ENCODE peak calls at places on chromosomes 5 and 9, in nine cellular contexts. L is suprapubic skin, S is H1, P is HepG2, M is stomach, G is breast epithelium, W is prostate gland, B is endothelial cell of umbilical vein, V is transverse colon. Q is an unnamed sample.

GRCh38 chr5:139364466-139364865 is 18.6 kb downstream of the SLC23A1 start:
- DNase-seq in G (no peak), P (no peak), V (no peak), L (no peak), M (no peak), S (no peak), B (no peak), W (no peak), Q (no peak)

GRCh38 chr9:107214915-107215314 is 68.2 kb upstream of the RAD23B start:
- DNase-seq in G (no peak), P (no peak), S (no peak), M (no peak), L (no peak), B (no peak), V (no peak), W (no peak), Q (no peak)

GRCh38 chr5:56269216-56269927 is 36.2 kb upstream of the ANKRD55 start:
- DNase-seq in L (no peak), P (peak), S (no peak), G (no peak), W (no peak), M (no peak), B (peak), V (no peak), Q (no peak)

GRCh38 chr5:132490484-132491367 is at the start of gene IRF1:
- DNase-seq in B (peak), M (peak), S (peak), L (peak), P (peak), G (peak), V (peak), W (peak), Q (peak)

GRCh38 chr5:2163457-2163856 is 280.7 kb upstream of the IRX4 start:
- DNase-seq in S (no peak), G (no peak), V (no peak), M (no peak), W (no peak), L (peak), P (no peak), B (no peak), Q (no peak)

GRCh38 chr5:179805529-179806249 is 977 bp downstream of the MGAT4B start:
- DNase-seq in G (no peak), V (no peak), L (peak), B (peak), W (no peak), P (no peak), S (no peak), M (no peak), Q (no peak)

GRCh38 chr9:92877531-92878430 is at the start of gene ZNF484:
- DNase-seq in V (peak), L (peak), S (peak), M (peak), P (peak), B (peak), G (peak), W (peak), Q (peak)

GRCh38 chr5:108036484-108036883 is 345.4 kb downstream of the FBXL17 start:
- DNase-seq in S (no peak), B (peak), M (no peak), V (no peak), P (no peak), G (no peak), L (no peak), W (no peak), Q (no peak)

GRCh38 chr5:74624931-74625505 is 15.5 kb downstream of the ENC1 start:
- DNase-seq in B (no peak), P (no peak), S (no peak), W (no peak), L (no peak), M (no peak), G (no peak), V (no peak), Q (no peak)

GRCh38 chr5:156912869-156913268 is 50.2 kb downstream of the TIMD4 start:
- DNase-seq in S (no peak), P (no peak), M (no peak), G (no peak), L (no peak), B (no peak), V (no peak), W (no peak), Q (no peak)

GRCh38 chr9:96818535-96818934 is 35.8 kb downstream of the ZNF782 start:
- DNase-seq in B (peak), P (no peak), W (no peak), S (no peak), V (no peak), M (no peak), G (no peak), L (no peak), Q (no peak)

GRCh38 chr5:146860213-146860891 is 18.2 kb downstream of the PPP2R2B start:
- DNase-seq in M (no peak), B (no peak), W (no peak), L (no peak), P (peak), G (no peak), V (no peak), S (no peak), Q (no peak)

GRCh38 chr5:68171101-68171558 is 44.4 kb upstream of the PIK3R1 start:
- DNase-seq in W (peak), V (peak), P (no peak), B (no peak), M (peak), L (peak), G (peak), S (no peak), Q (peak)

GRCh38 chr5:80150731-80151130 is 105.1 kb downstream of the SERINC5 start:
- DNase-seq in B (no peak), S (no peak), W (no peak), V (no peak), P (no peak), M (no peak), L (no peak), G (no peak), Q (no peak)

GRCh38 chr5:1310118-1310517 is 15.2 kb upstream of the TERT start:
- DNase-seq in P (no peak), S (no peak), M (no peak), W (no peak), L (no peak), G (no peak), V (no peak), B (no peak), Q (no peak)

GRCh38 chr9:106689089-106689488 is 173.9 kb upstream of the ZNF462 start:
- DNase-seq in L (no peak), B (no peak), P (no peak), G (no peak), M (no peak), S (no peak), V (no peak), W (no peak), Q (no peak)

GRCh38 chr9:34496149-34496712 is 26.6 kb downstream of the ENHO start:
- DNase-seq in W (no peak), S (no peak), P (no peak), B (peak), G (no peak), V (no peak), M (no peak), L (no peak), Q (no peak)

GRCh38 chr9:34501372-34501771 is 21.4 kb downstream of the ENHO start:
- DNase-seq in W (no peak), L (no peak), S (no peak), P (no peak), V (no peak), B (no peak), G (no peak), M (no peak), Q (no peak)

GRCh38 chr9:34500623-34501267 is 22.0 kb downstream of the ENHO start:
- DNase-seq in L (peak), G (peak), P (peak), V (peak), M (peak), B (peak), W (peak), S (peak), Q (no peak)

GRCh38 chr9:34499101-34499500 is 23.7 kb downstream of the ENHO start:
- DNase-seq in B (no peak), S (no peak), G (no peak), V (no peak), L (no peak), W (no peak), M (no peak), P (no peak), Q (no peak)

DNA sequence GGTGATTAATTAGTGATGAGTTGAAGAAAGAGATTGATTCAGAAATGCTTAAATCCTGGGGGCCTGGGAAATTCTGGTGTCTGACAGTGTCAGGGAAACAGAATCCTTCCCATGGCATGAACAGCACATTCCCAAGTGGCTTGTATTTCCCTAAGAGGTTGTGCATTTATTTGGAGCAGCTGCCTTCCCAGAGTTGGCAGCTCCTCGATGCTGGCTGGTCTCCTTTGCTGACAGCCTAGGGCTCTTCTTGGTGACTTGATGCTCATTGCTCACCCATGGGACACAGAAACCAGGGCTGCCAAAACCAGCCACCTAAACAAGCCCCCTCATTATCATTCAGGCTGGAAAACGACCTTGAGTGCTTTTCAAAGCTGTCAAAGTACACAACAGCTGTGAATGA is 24.3 kb downstream of the ENHO start:
- DNase-seq in S (no peak), W (no peak), L (no peak), V (no peak), G (no peak), P (no peak), B (no peak), M (no peak), Q (no peak)
- TF ChIP-seq POLR2AphosphoS5 in S (no peak), W (no peak), L (no peak), V (no peak), G (no peak), P (no peak), B (no peak), M (no peak), Q (no peak)

DNA sequence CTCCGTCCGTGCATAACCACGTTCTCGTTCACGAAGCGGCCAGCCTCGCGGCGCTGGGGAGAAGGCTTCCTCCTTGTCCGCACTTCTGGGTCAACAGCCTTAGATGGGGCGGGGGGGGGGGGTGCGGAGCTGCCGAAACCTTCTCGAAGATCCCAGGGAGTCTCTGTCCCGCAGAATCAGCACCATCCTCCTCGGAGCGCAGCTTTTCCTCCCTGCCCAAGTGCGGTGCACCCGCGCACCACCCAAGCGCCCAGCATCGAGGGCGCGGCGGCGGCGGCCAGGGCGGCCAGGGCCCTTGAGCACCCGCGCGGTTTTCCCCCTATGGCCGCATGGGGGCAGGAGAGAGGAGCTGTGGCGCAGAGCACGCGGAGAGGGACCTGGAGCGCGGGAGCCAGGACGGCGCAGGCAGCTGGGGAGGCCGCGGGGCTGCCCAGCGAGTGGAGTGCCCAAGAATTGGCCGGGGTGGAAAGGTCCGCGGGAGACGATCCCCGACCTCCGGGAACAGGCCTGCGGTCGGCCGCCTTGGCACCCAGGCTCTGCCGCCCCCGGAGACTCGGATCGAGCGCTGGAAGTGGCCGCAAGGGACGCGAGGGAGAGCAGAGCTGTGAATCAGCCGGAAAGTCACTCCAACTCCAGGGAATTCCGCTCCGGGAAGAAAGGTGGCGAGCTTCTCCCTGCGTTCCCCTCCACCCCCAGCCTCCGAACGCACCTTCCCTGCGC is 43.1 kb downstream of the TMEM174 start:
- DNase-seq in P (peak), W (peak), L (peak), G (peak), S (peak), V (peak), B (peak), M (peak), Q (peak)
- TF ChIP-seq POLR2A in P (no peak), W (no peak), L (no peak), G (no peak), S (peak), V (no peak), B (no peak), M (no peak), Q (no peak)

GRCh38 chr9:27771803-27772545 is 198.7 kb upstream of the C9orf72 start:
- DNase-seq in P (no peak), M (no peak), G (no peak), L (no peak), V (no peak), S (no peak), W (no peak), B (no peak), Q (no peak)
- H3K4me3 ChIP-seq in P (no peak), M (no peak), G (no peak), L (no peak), V (no peak), S (no peak), W (no peak), B (no peak), Q (no peak)

GRCh38 chr5:43066231-43066798 is 26.2 kb upstream of the ANXA2R start:
- DNase-seq in L (peak), W (peak), S (peak), B (peak), G (peak), P (peak), M (peak), V (peak), Q (peak)
- TF ChIP-seq POLR2AphosphoS5 in L (no peak), W (no peak), S (peak), B (peak), G (no peak), P (no peak), M (no peak), V (peak), Q (no peak)

DNA sequence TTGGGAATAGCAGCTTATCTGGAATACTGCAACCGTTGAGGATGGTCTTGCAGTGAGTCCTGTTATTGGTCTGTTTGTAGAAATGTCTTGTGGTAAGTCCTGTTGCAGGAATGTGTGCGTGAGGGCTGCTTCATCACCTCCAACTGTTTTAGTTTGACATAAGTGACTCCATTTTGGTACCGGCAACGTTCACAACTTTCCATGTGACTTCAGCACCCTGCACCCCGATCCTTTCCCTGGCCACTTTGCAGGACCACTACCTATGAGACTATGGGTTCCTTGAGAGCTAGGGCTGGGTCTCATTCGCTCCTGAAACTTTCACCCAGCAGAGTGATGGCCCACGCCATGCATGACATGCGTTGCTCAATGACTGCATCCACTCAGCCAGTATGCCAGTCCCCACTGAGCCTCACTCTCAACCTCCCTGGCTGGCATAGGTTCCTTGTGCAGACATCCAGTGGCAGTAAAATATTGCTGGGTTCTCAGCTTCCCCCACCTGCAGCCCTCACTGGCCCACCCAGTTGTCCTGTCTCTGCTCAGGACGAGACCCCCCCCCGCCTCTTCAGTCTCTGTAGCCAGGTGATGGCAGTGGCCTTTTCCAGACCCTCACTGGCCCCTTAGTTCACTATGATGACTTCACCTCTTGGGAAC is 8.0 kb downstream of the SURF6 start:
- DNase-seq in V (no peak), M (no peak), B (no peak), W (no peak), P (no peak), S (no peak), G (no peak), L (peak), Q (no peak)
- TF ChIP-seq POLR2A in V (no peak), M (no peak), B (no peak), W (no peak), P (no peak), S (peak), G (no peak), L (no peak), Q (no peak)

GRCh38 chr9:94824913-94825619 is 98.6 kb downstream of the AOPEP start:
- DNase-seq in W (no peak), G (no peak), V (no peak), S (peak), B (no peak), P (no peak), M (no peak), L (no peak), Q (peak)
- H3K4me3 ChIP-seq in W (no peak), G (no peak), V (no peak), S (no peak), B (no peak), P (no peak), M (no peak), L (no peak), Q (no peak)

GRCh38 chr9:123640792-123641222 is 284.8 kb downstream of the CRB2 start:
- DNase-seq in P (no peak), G (no peak), M (no peak), L (no peak), B (no peak), W (no peak), S (no peak), V (no peak), Q (no peak)

GRCh38 chr9:123639743-123640142 is 283.7 kb downstream of the CRB2 start:
- DNase-seq in V (no peak), L (no peak), P (no peak), W (no peak), G (no peak), B (no peak), M (no peak), S (no peak), Q (no peak)

GRCh38 chr9:123637596-123637939 is 281.6 kb downstream of the CRB2 start:
- DNase-seq in G (no peak), V (no peak), W (no peak), L (no peak), B (no peak), S (no peak), P (no peak), M (no peak), Q (no peak)

GRCh38 chr9:123642291-123643278 is 286.6 kb downstream of the CRB2 start:
- DNase-seq in L (no peak), B (no peak), M (peak), S (no peak), P (peak), V (peak), W (peak), G (no peak), Q (no peak)

DNA sequence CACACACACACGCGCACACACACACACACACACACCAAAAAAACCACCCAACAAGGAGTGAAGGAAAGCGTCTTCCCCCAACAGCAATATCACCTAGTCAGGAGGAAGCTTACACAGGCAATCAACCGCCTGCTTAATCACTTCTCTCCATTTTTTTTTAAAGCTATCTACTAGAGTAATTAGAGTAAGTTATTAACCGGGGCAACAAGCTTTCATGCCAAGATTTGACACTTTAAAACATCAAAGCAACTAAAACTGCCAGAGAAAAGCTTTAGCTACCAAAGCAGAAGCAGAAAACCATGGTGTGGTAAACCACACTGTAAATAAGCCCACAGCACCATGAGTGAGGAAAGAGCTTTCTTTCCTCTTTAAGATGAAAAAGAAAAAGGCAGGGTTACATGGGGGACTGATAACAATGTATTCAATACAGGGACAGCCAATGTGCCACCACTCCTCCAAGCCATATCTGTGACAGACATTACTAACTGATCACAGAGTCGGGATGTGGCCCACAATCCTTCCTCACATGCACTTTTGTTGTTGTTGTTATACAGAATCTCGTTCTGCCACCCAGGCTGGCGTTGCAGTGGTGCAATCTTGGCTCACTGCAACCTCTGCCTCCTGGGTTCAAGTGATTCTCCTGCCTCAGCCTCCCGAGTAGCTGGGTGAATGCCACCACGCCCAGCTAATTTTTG is 282.1 kb downstream of the CRB2 start:
- DNase-seq in S (no peak), B (peak), V (peak), W (no peak), G (no peak), L (no peak), P (no peak), M (no peak), Q (no peak)
- TF ChIP-seq POLR2AphosphoS5 in S (no peak), B (no peak), V (no peak), W (no peak), G (no peak), L (no peak), P (no peak), M (no peak), Q (no peak)

Q was measured in esophagus muscularis mucosa.